ENCODE peak calls at places on chromosomes 7 and 10, in five cellular contexts. L is heart left ventricle, K is right cardiac atrium, J is dorsolateral prefrontal cortex, H is pancreas. V is an unnamed sample.

GRCh38 chr7:107103369-107103768 is 58.9 kb downstream of the PRKAR2B start:
- DNase-seq in K (no peak), J (no peak), L (no peak), H (no peak), V (no peak)

GRCh38 chr10:73732931-73733623 is 11.1 kb upstream of the SEC24C start:
- DNase-seq in L (no peak), H (no peak), J (no peak), K (peak), V (no peak)

GRCh38 chr7:10940748-10941358 is 32.8 kb upstream of the PHF14 start:
- DNase-seq in J (no peak), L (no peak), H (no peak), K (no peak), V (no peak)

GRCh38 chr7:43535810-43536585 is 46.9 kb upstream of the STK17A start:
- DNase-seq in K (no peak), H (no peak), L (no peak), J (no peak), V (no peak)

GRCh38 chr7:93307131-93307660 is 75.0 kb downstream of the VPS50 start:
- DNase-seq in K (no peak), L (no peak), J (no peak), H (no peak), V (no peak)

GRCh38 chr7:142799483-142799882 is 28.7 kb downstream of the PRSS2 start:
- DNase-seq in J (no peak), K (no peak), L (no peak), H (no peak), V (no peak)

GRCh38 chr10:44010873-44011602 is 362.4 kb upstream of the ZNF32 start:
- DNase-seq in K (peak), H (no peak), J (no peak), L (no peak), V (peak)

GRCh38 chr10:107166378-107166777 is 1.9 kb upstream of the SORCS1 start:
- DNase-seq in L (no peak), J (no peak), K (no peak), H (no peak), V (no peak)

GRCh38 chr7:47947355-47947749 is 914 bp downstream of the PKD1L1 start:
- DNase-seq in K (peak), L (no peak), H (no peak), J (no peak), V (no peak)

GRCh38 chr10:26486985-26487850 is 49.1 kb downstream of the APBB1IP start:
- DNase-seq in J (no peak), L (no peak), K (no peak), H (no peak), V (no peak)

GRCh38 chr10:43865275-43866135 is 216.8 kb upstream of the ZNF32 start:
- DNase-seq in K (no peak), J (no peak), L (no peak), H (no peak), V (no peak)

GRCh38 chr10:26438534-26439269 is 561 bp downstream of the APBB1IP start:
- DNase-seq in J (no peak), L (peak), H (peak), K (peak), V (peak)

GRCh38 chr7:121452400-121452799 is 56.3 kb upstream of the FAM3C start:
- DNase-seq in H (no peak), K (no peak), J (no peak), L (no peak), V (no peak)

GRCh38 chr7:51288896-51289607 is 27.6 kb downstream of the COBL start:
- DNase-seq in J (no peak), H (no peak), K (no peak), L (no peak), V (no peak)

GRCh38 chr7:70634610-70635068 is 497.3 kb upstream of the GALNT17 start:
- DNase-seq in H (no peak), L (no peak), K (no peak), J (no peak), V (no peak)